ENCODE peak calls at places on chromosomes 4 and X, in ten cellular contexts. R, F, C, B, G, I, O, V, P and Y are unnamed samples.

GRCh38 chr4:88188738-88189417 is 30.4 kb upstream of the ABCG2 start:
- DNase-seq in R (no peak), F (no peak), C (no peak), B (no peak), G (no peak), I (no peak), O (no peak), V (no peak), P (no peak), Y (no peak)

GRCh38 chr4:123588631-123589223 is 192.1 kb downstream of the SPRY1 start:
- DNase-seq in R (no peak), F (no peak), C (peak; percentile 18), B (no peak), G (no peak), I (no peak), O (no peak), V (no peak), P (no peak), Y (no peak)

GRCh38 chrX:154648931-154649863 is 4.2 kb downstream of the CTAG2 start:
- DNase-seq in R (no peak), F (no peak), C (no peak), B (no peak), G (no peak), I (no peak), O (no peak), V (no peak), P (no peak), Y (no peak)

GRCh38 chr4:88458091-88458740 is 1.3 kb downstream of the HERC5 start:
- DNase-seq in R (no peak), F (peak; percentile 11), C (no peak), B (no peak), G (no peak), I (no peak), O (no peak), V (no peak), P (no peak), Y (no peak)

GRCh38 chrX:114532093-114532805 is 51.6 kb upstream of the HTR2C start:
- DNase-seq in R (no peak), F (no peak), C (no peak), B (peak; percentile 26), G (no peak), I (no peak), O (no peak), V (no peak), P (no peak), Y (peak; percentile 3)

GRCh38 chr4:5793514-5793913 is 82.5 kb downstream of the EVC start:
- DNase-seq in R (no peak), F (no peak), C (no peak), B (no peak), G (peak; percentile 50), I (no peak), O (no peak), V (no peak), P (no peak), Y (no peak)

GRCh38 chrX:13432376-13432775 is 112.5 kb upstream of the ATXN3L start:
- DNase-seq in R (no peak), F (no peak), C (no peak), B (peak; percentile 83), G (peak; percentile 86), I (no peak), O (no peak), V (no peak), P (no peak), Y (peak; percentile 4)

GRCh38 chr4:24089831-24090531 is 200.1 kb upstream of the PPARGC1A start:
- DNase-seq in R (no peak), F (no peak), C (no peak), B (no peak), G (no peak), I (no peak), O (no peak), V (no peak), P (no peak), Y (no peak)

GRCh38 chr4:16019666-16020065 is 56.7 kb upstream of the FGFBP2 start:
- DNase-seq in R (no peak), F (no peak), C (no peak), B (no peak), G (no peak), I (no peak), O (no peak), V (no peak), P (no peak), Y (no peak)

GRCh38 chr4:31078661-31079060 is 358.5 kb downstream of the PCDH7 start:
- DNase-seq in R (no peak), F (no peak), C (no peak), B (no peak), G (no peak), I (no peak), O (no peak), V (no peak), P (no peak), Y (no peak)

DNA sequence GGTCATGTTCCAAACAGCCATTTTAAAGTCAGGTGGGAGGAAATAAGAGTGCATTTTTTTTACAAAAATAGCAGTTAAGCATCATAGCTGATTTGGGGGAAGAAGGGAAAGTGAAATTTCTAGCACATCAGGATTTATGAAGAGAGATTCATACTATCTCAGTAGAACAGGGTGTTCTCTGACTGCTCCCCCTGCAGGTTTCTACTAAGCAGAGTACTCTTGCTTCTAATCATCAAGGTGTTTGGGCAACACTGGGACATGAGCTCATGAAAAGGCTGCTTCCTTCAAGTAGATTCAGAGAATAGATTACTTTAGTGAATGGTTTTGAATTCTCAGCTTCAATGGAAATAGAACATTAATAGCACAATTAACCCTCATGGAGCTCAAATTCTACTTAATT is 591.4 kb upstream of the PCDH10 start:
- DNase-seq in R (no peak), F (no peak), C (no peak), B (no peak), G (no peak), I (no peak), O (no peak), V (no peak), P (no peak), Y (no peak)
- TF ChIP-seq CTCF in R (no peak), F (no peak), C (no peak), B (no peak), G (no peak), I (no peak), O (no peak), V (no peak), P (peak; percentile 67), Y (no peak)

GRCh38 chr4:170089274-170089742 is 448 bp downstream of the AADAT start:
- DNase-seq in R (no peak), F (no peak), C (peak; percentile 10), B (peak; percentile 44), G (no peak), I (no peak), O (no peak), V (peak; percentile 64), P (no peak), Y (no peak)
- TF ChIP-seq POLR2AphosphoS5 in R (no peak), F (no peak), C (no peak), B (no peak), G (no peak), I (no peak), O (no peak), V (no peak), P (no peak), Y (no peak)

DNA sequence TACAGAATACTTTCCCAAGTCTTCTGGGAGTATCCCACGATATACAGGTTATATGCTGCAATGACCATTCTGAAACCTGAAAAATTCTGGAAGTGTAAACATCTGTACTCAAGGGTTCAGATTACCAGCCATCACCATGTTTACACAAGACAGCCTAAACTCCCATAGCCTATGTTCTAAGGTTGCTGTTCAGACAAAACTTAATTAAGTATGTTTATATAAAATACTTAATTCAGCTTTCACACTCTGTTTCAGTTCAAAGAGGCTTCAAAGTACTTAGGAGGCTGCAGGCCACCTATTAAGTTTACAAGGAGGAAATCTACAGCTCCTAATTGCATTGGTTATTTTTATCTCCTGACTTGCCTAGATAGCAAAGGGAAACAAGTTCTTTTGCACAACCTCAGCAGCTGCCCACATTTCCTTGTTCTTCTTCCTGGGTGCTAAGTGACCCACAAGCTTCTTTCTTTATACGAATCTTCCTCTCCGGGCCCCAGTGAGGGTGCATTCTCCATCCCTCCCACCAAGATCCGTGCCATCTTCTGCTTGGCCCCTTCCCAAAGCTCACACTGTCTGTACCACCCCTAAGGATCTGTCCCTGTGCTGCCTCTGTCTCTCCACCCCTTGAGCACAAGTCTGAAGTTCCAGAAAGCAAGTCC is 2.0 kb downstream of the GAK start:
- DNase-seq in R (peak; percentile 52), F (peak; percentile 78), C (no peak), B (no peak), G (no peak), I (no peak), O (no peak), V (peak; percentile 3), P (no peak), Y (no peak)
- TF ChIP-seq CTCF in R (no peak), F (no peak), C (no peak), B (no peak), G (no peak), I (no peak), O (no peak), V (no peak), P (no peak), Y (no peak)

GRCh38 chrX:17590892-17591740 is 146.2 kb upstream of the SCML1 start:
- DNase-seq in R (peak; percentile 65), F (peak; percentile 52), C (peak; percentile 59), B (peak; percentile 77), G (peak; percentile 83), I (no peak), O (peak; percentile 39), V (peak; percentile 49), P (peak; percentile 36), Y (peak; percentile 26)
- TF ChIP-seq POLR2AphosphoS5 in R (peak; percentile 10), F (no peak), C (no peak), B (no peak), G (no peak), I (no peak), O (no peak), V (no peak), P (no peak), Y (no peak)

DNA sequence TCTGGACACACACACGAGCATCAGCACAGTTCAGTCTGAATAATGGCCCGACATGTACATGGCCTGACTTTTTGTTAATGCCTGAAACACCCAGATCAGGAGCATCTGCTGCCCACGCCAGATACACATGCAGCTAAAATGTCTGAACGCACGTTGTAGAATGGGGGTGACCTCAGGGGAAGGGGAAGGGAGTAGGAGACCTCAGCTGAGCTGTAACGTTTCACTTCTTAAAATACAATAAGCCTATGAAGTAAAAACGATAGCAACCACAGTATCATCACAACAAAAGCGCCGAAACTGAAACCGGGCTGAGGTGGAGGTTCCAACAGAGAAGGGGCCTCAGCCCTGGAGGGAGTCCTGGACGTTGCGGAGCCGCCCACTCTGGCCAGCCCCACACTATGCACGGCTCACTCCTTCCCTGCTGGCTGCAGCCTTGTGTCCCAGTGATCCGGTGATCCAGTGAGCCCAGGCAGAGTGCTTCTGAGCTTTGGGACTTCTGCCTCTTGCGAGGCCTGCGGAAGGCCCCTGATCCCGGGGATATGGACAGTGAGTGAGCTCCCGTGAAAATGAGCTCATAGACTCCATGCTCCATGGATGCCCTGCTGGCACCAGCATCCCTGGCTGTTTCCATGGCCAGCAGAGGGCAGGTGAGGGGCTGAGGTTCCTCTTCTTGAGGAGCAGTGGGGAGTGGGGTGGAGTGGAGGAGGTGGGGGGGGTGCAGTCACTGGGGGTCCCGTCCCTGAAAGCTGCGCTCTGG is 52.0 kb downstream of the HMX1 start:
- DNase-seq in R (peak; percentile 14), F (no peak), C (peak; percentile 5), B (no peak), G (peak; percentile 43), I (peak; percentile 27), O (no peak), V (peak; percentile 37), P (no peak), Y (no peak)
- TF ChIP-seq CTCF in R (no peak), F (no peak), C (no peak), B (no peak), G (no peak), I (no peak), O (peak; percentile 23), V (no peak), P (peak; percentile 49), Y (no peak)